ENCODE peak calls at places on chromosomes 2 and 18, in four cellular contexts. L, X, V and Z are unnamed samples.

GRCh38 chr2:96963316-96963715 is 23.1 kb downstream of the FAM178B start:
- DNase-seq in L (no peak), X (no peak), V (no peak), Z (peak; percentile 36)

GRCh38 chr2:205658572-205658971 is 23.7 kb upstream of the NRP2 start:
- DNase-seq in L (no peak), X (no peak), V (no peak), Z (no peak)

GRCh38 chr2:62014102-62014501 is 108.6 kb downstream of the COMMD1 start:
- DNase-seq in L (no peak), X (no peak), V (peak; percentile 89), Z (no peak)

GRCh38 chr18:59606193-59607175 is 90.7 kb downstream of the CCBE1 start:
- DNase-seq in L (no peak), X (no peak), V (peak; percentile 92), Z (no peak)

GRCh38 chr2:1715184-1716012 is 28.9 kb downstream of the PXDN start:
- DNase-seq in L (no peak), X (no peak), V (no peak), Z (no peak)

GRCh38 chr2:196293751-196294486 is 122.5 kb upstream of the STK17B start:
- DNase-seq in L (no peak), X (no peak), V (peak; percentile 90), Z (no peak)

GRCh38 chr18:5073026-5073944 is 123.8 kb downstream of the AKAIN1 start:
- DNase-seq in L (no peak), X (peak; percentile 4), V (peak; percentile 20), Z (no peak)

GRCh38 chr2:46387886-46388515 is 90.8 kb downstream of the EPAS1 start:
- DNase-seq in L (peak; percentile 32), X (no peak), V (no peak), Z (no peak)

GRCh38 chr2:4628931-4629565 is 925.7 kb downstream of the DCDC2C start:
- DNase-seq in L (no peak), X (peak; percentile 95), V (no peak), Z (no peak)

GRCh38 chr2:163553601-163554000 is 182.2 kb downstream of the FIGN start:
- DNase-seq in L (no peak), X (no peak), V (no peak), Z (no peak)

GRCh38 chr2:43003702-43004101 is 211.3 kb upstream of the HAAO start:
- DNase-seq in L (no peak), X (no peak), V (no peak), Z (peak; percentile 32)

GRCh38 chr18:77098033-77098432 is 34.5 kb downstream of the MBP start:
- DNase-seq in L (no peak), X (no peak), V (peak; percentile 87), Z (peak; percentile 11)

GRCh38 chr2:217858519-217859466 is 144.0 kb downstream of the TNS1 start:
- DNase-seq in L (peak; percentile 83), X (peak; percentile 27), V (peak; percentile 94), Z (peak; percentile 90)

GRCh38 chr18:13573750-13574149 is 152.6 kb downstream of the FAM210A start:
- DNase-seq in L (no peak), X (no peak), V (no peak), Z (no peak)

GRCh38 chr18:47204908-47205522 is 28.9 kb upstream of the IER3IP1 start:
- DNase-seq in L (no peak), X (no peak), V (peak; percentile 40), Z (no peak)

GRCh38 chr2:70516596-70516995 is 37.0 kb downstream of the TGFA start:
- DNase-seq in L (no peak), X (no peak), V (no peak), Z (no peak)

GRCh38 chr18:8763611-8764010 is 58.3 kb downstream of the MTCL1 start:
- DNase-seq in L (no peak), X (no peak), V (no peak), Z (no peak)

GRCh38 chr18:60232541-60232940 is 140.0 kb downstream of the MC4R start:
- DNase-seq in L (no peak), X (no peak), V (peak; percentile 11), Z (no peak)

GRCh38 chr2:63121055-63121834 is 70.6 kb downstream of the OTX1 start:
- DNase-seq in L (no peak), X (no peak), V (no peak), Z (no peak)

GRCh38 chr2:121565389-121566250 is 34.9 kb downstream of the RNU4ATAC start:
- DNase-seq in L (no peak), X (no peak), V (peak; percentile 15), Z (no peak)

GRCh38 chr2:138486347-138487198 is 15.0 kb upstream of the SPOPL start:
- DNase-seq in L (no peak), X (no peak), V (no peak), Z (no peak)

GRCh38 chr2:215772003-215772402 is 241.3 kb downstream of the MREG start:
- DNase-seq in L (no peak), X (no peak), V (no peak), Z (no peak)

GRCh38 chr18:58095251-58095650 is 51.2 kb downstream of the NEDD4L start:
- DNase-seq in L (no peak), X (no peak), V (no peak), Z (no peak)

GRCh38 chr2:159938375-159938774 is 124.0 kb downstream of the PLA2R1 start:
- DNase-seq in L (no peak), X (no peak), V (no peak), Z (no peak)

GRCh38 chr2:134163336-134163735 is 90.5 kb upstream of the MGAT5 start:
- DNase-seq in L (no peak), X (no peak), V (no peak), Z (no peak)

GRCh38 chr2:240213476-240214391 is 73.3 kb upstream of the OTOS start:
- DNase-seq in L (peak; percentile 64), X (no peak), V (no peak), Z (peak; percentile 65)

GRCh38 chr2:53317863-53318262 is 449.7 kb upstream of the CHAC2 start:
- DNase-seq in L (no peak), X (no peak), V (no peak), Z (no peak)

GRCh38 chr2:38601061-38601460 is 1.7 kb downstream of the HNRNPLL start:
- DNase-seq in L (no peak), X (no peak), V (no peak), Z (no peak)

GRCh38 chr2:23209059-23209458 is 175.9 kb upstream of the KLHL29 start:
- DNase-seq in L (no peak), X (no peak), V (no peak), Z (no peak)

GRCh38 chr2:113692698-113693428 is 63.6 kb downstream of the SLC35F5 start:
- DNase-seq in L (no peak), X (no peak), V (no peak), Z (no peak)

GRCh38 chr2:9178110-9178904 is 28.3 kb upstream of the ASAP2 start:
- DNase-seq in L (no peak), X (no peak), V (no peak), Z (no peak)

GRCh38 chr2:33142874-33143273 is 196.1 kb downstream of the LTBP1 start:
- DNase-seq in L (no peak), X (no peak), V (no peak), Z (no peak)

GRCh38 chr2:236548179-236548918 is 21.3 kb upstream of the ACKR3 start:
- DNase-seq in L (no peak), X (no peak), V (peak; percentile 16), Z (no peak)

GRCh38 chr2:237888389-237888788 is 29.0 kb downstream of the RAMP1 start:
- DNase-seq in L (no peak), X (no peak), V (peak; percentile 93), Z (no peak)

GRCh38 chr18:23458830-23459529 is 5.9 kb downstream of the RIOK3 start:
- DNase-seq in L (no peak), X (no peak), V (no peak), Z (no peak)

GRCh38 chr2:83168377-83168776 is 1290.7 kb downstream of the SUCLG1 start:
- DNase-seq in L (no peak), X (no peak), V (no peak), Z (no peak)